ENCODE peak calls at places on chromosomes 4 and X, in ten cellular contexts. S, R, A, T, N, C, P, L, Q and J are unnamed samples.

GRCh38 chr4:58808817-58809216 is 1698.6 kb upstream of the IGFBP7 start:
- DNase-seq in L (no peak), T (no peak), A (no peak), N (no peak), S (no peak), Q (no peak), C (no peak), R (no peak), P (no peak), J (no peak)

GRCh38 chr4:138259801-138260200 is 17.7 kb upstream of the SLC7A11 start:
- DNase-seq in N (peak; percentile 75), Q (no peak), L (no peak), P (no peak), R (no peak), S (no peak), C (no peak), A (peak; percentile 76), T (peak; percentile 42), J (peak; percentile 64)

GRCh38 chr4:8838911-8839431 is 32.7 kb downstream of the HMX1 start:
- DNase-seq in T (no peak), S (no peak), Q (no peak), P (no peak), N (no peak), A (no peak), C (peak; percentile 3), L (peak; percentile 61), R (no peak), J (no peak)

GRCh38 chr4:1330761-1331590 is 16.0 kb upstream of the UVSSA start:
- DNase-seq in P (peak; percentile 55), Q (no peak), L (peak; percentile 66), C (no peak), N (no peak), A (no peak), T (no peak), R (no peak), S (no peak), J (no peak)

GRCh38 chrX:14581081-14581480 is 51.7 kb downstream of the GLRA2 start:
- DNase-seq in S (no peak), N (no peak), R (no peak), T (no peak), L (no peak), C (no peak), A (no peak), P (no peak), Q (no peak), J (peak; percentile 50)

GRCh38 chr4:107255596-107255995 is 219.5 kb upstream of the DKK2 start:
- DNase-seq in P (no peak), L (no peak), A (peak; percentile 13), R (no peak), Q (no peak), S (no peak), T (peak; percentile 9), N (peak; percentile 17), C (no peak), J (no peak)

GRCh38 chr4:107258359-107258758 is 222.2 kb upstream of the DKK2 start:
- DNase-seq in T (peak; percentile 28), N (peak; percentile 95), A (peak; percentile 35), C (no peak), Q (no peak), R (no peak), L (no peak), P (no peak), S (no peak), J (peak; percentile 51)

GRCh38 chr4:99648321-99648720 is 9.3 kb downstream of the C4orf54 start:
- DNase-seq in P (no peak), N (no peak), R (no peak), Q (no peak), S (no peak), A (no peak), L (no peak), T (no peak), C (no peak), J (no peak)

GRCh38 chrX:153688534-153688899 is 791 bp downstream of the SLC6A8 start:
- DNase-seq in S (no peak), Q (no peak), C (no peak), N (no peak), P (no peak), L (peak; percentile 67), R (no peak), T (no peak), A (no peak), J (no peak)

GRCh38 chr4:148126825-148127224 is 315.4 kb downstream of the NR3C2 start:
- DNase-seq in C (no peak), L (no peak), S (no peak), R (no peak), Q (no peak), P (no peak), N (no peak), A (no peak), T (no peak), J (peak; percentile 13)